ENCODE peak calls at places on chromosomes 6 and 20, in five cellular contexts. G, V, K, Q and W are unnamed samples.
A peak's percentile ranks its signal among the peaks of the same experiment; 100 is the strongest.

GRCh38 chr20:52060794-52061714 is 130.5 kb downstream of the ZFP64 start:
- DNase-seq in K (no peak), G (peak; percentile 81), Q (no peak), V (no peak), W (peak; percentile 28)

GRCh38 chr20:32089637-32090330 is 19.7 kb upstream of the TM9SF4 start:
- DNase-seq in K (no peak), V (no peak), Q (no peak), G (peak; percentile 91), W (no peak)

GRCh38 chr6:626236-626635 is 30.7 kb downstream of the HUS1B start:
- DNase-seq in V (no peak), K (no peak), G (no peak), Q (no peak), W (no peak)

GRCh38 chr6:2755456-2755855 is 4.7 kb upstream of the MYLK4 start:
- DNase-seq in G (no peak), K (no peak), Q (no peak), V (no peak), W (no peak)

GRCh38 chr20:13930246-13930645 is 60.2 kb downstream of the SEL1L2 start:
- DNase-seq in V (no peak), K (no peak), Q (no peak), G (no peak), W (no peak)

GRCh38 chr6:44572346-44572745 is 184.8 kb downstream of the CDC5L start:
- DNase-seq in V (no peak), Q (no peak), K (no peak), G (no peak), W (no peak)

GRCh38 chr6:4860387-4860786 is 84.2 kb downstream of the CDYL start:
- DNase-seq in V (no peak), Q (no peak), G (no peak), K (no peak), W (no peak)

GRCh38 chr6:44593539-44593944 is 206.0 kb downstream of the CDC5L start:
- DNase-seq in V (peak; percentile 82), K (no peak), G (peak; percentile 96), Q (peak; percentile 61), W (no peak)

GRCh38 chr20:62219992-62220665 is at the start of gene HRH3:
- DNase-seq in K (no peak), V (peak; percentile 80), Q (no peak), G (peak; percentile 78), W (no peak)

GRCh38 chr6:150528648-150529285 is 70.9 kb upstream of the PLEKHG1 start:
- DNase-seq in V (peak; percentile 57), K (peak; percentile 21), Q (no peak), G (peak; percentile 85), W (no peak)

GRCh38 chr20:63508072-63508768 is 9.3 kb upstream of the EEF1A2 start:
- DNase-seq in K (no peak), G (no peak), V (no peak), Q (no peak), W (no peak)

GRCh38 chr20:19015890-19016465 is 196.5 kb upstream of the SLC24A3 start:
- DNase-seq in V (peak; percentile 30), K (no peak), Q (no peak), G (no peak), W (no peak)

GRCh38 chr6:157150076-157150475 is 173.2 kb downstream of the TMEM242 start:
- DNase-seq in K (no peak), Q (no peak), G (no peak), V (no peak), W (no peak)

GRCh38 chr20:454951-455350 is 7.4 kb downstream of the TBC1D20 start:
- DNase-seq in K (no peak), V (no peak), G (no peak), Q (no peak), W (no peak)

GRCh38 chr6:145540741-145541140 is 194.6 kb downstream of the EPM2A start:
- DNase-seq in Q (no peak), V (no peak), K (no peak), G (no peak), W (no peak)

GRCh38 chr6:136923116-136923953 is 1.2 kb downstream of the SLC35D3 start:
- DNase-seq in G (peak; percentile 76), V (peak; percentile 62), Q (no peak), K (no peak), W (no peak)

GRCh38 chr20:50092436-50092835 is 20.5 kb downstream of the UBE2V1 start:
- DNase-seq in V (no peak), K (no peak), G (no peak), Q (no peak), W (no peak)

GRCh38 chr6:22821664-22822320 is 252.4 kb downstream of the HDGFL1 start:
- DNase-seq in Q (no peak), K (no peak), G (no peak), V (no peak), W (no peak)

GRCh38 chr6:37814374-37814773 is 5.2 kb upstream of the ZFAND3 start:
- DNase-seq in Q (no peak), V (no peak), G (no peak), K (no peak), W (no peak)

GRCh38 chr6:21109421-21110178 is 484.0 kb upstream of the SOX4 start:
- DNase-seq in K (no peak), V (no peak), G (no peak), Q (no peak), W (peak; percentile 45)

GRCh38 chr6:43627008-43627825 is 1.8 kb downstream of the GTPBP2 start:
- DNase-seq in G (no peak), V (no peak), K (peak; percentile 62), Q (no peak), W (peak; percentile 90)

GRCh38 chr20:32507998-32508774 is 76.9 kb downstream of the NOL4L start:
- DNase-seq in G (no peak), Q (no peak), K (no peak), V (no peak), W (no peak)

GRCh38 chr6:17506962-17507361 is 93.1 kb upstream of the FAM8A1 start:
- DNase-seq in Q (no peak), V (no peak), K (no peak), G (no peak), W (no peak)

GRCh38 chr6:14767176-14767575 is 478.7 kb upstream of the JARID2 start:
- DNase-seq in K (no peak), Q (peak; percentile 78), G (no peak), V (no peak), W (no peak)

GRCh38 chr20:61502433-61502832 is 250.4 kb downstream of the CDH4 start:
- DNase-seq in K (no peak), G (no peak), Q (no peak), V (no peak), W (no peak)

GRCh38 chr6:6788394-6789020 is 200.0 kb downstream of the LY86 start:
- DNase-seq in G (peak; percentile 66), Q (no peak), K (no peak), V (peak; percentile 58), W (no peak)

GRCh38 chr6:89436226-89436625 is 3.3 kb downstream of the ANKRD6 start:
- DNase-seq in Q (peak; percentile 48), V (no peak), G (no peak), K (no peak), W (no peak)

GRCh38 chr6:16822975-16823374 is 61.7 kb upstream of the ATXN1 start:
- DNase-seq in G (peak; percentile 16), V (no peak), K (no peak), Q (no peak), W (no peak)

GRCh38 chr6:136208783-136209182 is 41.3 kb downstream of the MTFR2 start:
- DNase-seq in Q (no peak), K (no peak), V (no peak), G (peak; percentile 60), W (no peak)

GRCh38 chr20:3560578-3560977 is 89.8 kb downstream of the ATRN start:
- DNase-seq in Q (no peak), G (no peak), V (no peak), K (no peak), W (no peak)

GRCh38 chr6:8215631-8216030 is 113.3 kb upstream of the EEF1E1 start:
- DNase-seq in V (no peak), G (no peak), K (no peak), Q (no peak), W (no peak)

GRCh38 chr6:138499303-138499991 is at the start of gene NHSL1:
- DNase-seq in K (no peak), Q (no peak), V (no peak), G (peak; percentile 60), W (no peak)

DNA sequence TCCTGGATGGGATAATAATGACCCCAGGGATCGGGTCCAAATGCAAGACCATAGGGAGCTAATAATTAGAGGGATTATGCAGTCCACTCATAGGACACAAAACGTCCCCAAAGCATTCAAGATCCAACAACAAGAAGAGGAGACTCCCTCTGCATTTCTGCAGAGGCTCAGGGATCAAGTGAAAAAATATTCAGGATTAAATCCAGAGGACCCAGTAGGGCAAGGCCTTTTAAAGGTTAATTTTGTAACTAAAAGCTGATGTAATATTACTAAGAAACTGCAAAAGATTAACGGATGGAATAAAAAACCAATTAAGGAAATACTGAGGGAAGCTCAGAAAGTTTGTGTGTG is 22.2 kb downstream of the HLA-A start:
- DNase-seq in G (no peak), Q (no peak), V (no peak), K (no peak), W (no peak)
- H3K4me3 ChIP-seq in G (peak overlapping the region; percentile 50), Q (peak overlapping the region; percentile 73), V (no peak overlapping the region), K (no peak overlapping the region), W (peak overlapping the region; percentile 50)

GRCh38 chr6:164929155-164929977 is 380.0 kb downstream of the C6orf118 start:
- DNase-seq in G (no peak), Q (no peak), K (no peak), V (no peak), W (no peak)
- TF ChIP-seq POLR2AphosphoS5 in G (no peak), Q (no peak), K (no peak), V (no peak), W (no peak)

GRCh38 chr6:71419954-71420692 is 131.5 kb downstream of the OGFRL1 start:
- DNase-seq in G (peak; percentile 66), V (no peak), Q (no peak), K (peak; percentile 35), W (no peak)

GRCh38 chr6:71421611-71422010 is 133.0 kb downstream of the OGFRL1 start:
- DNase-seq in G (no peak), K (no peak), Q (no peak), V (no peak), W (no peak)

GRCh38 chr6:71419217-71419953 is 130.8 kb downstream of the OGFRL1 start:
- DNase-seq in V (peak; percentile 53), G (peak; percentile 13), K (no peak), Q (no peak), W (no peak)

GRCh38 chr6:71420693-71421328 is 132.2 kb downstream of the OGFRL1 start:
- DNase-seq in K (peak; percentile 97), G (peak; percentile 98), V (peak; percentile 91), Q (no peak), W (peak; percentile 89)
- H3K4me3 ChIP-seq in K (peak overlapping the region; percentile 84), G (peak overlapping the region; percentile 79), V (peak overlapping the region; percentile 68), Q (peak overlapping the region; percentile 82), W (peak overlapping the region; percentile 87)

GRCh38 chr6:158813032-158813431 is 6.1 kb downstream of the EZR start:
- DNase-seq in Q (no peak), K (no peak), G (no peak), V (no peak), W (no peak)
- TF ChIP-seq POLR2AphosphoS5 in Q (no peak), K (no peak), G (no peak), V (peak; percentile 31), W (no peak)

GRCh38 chr6:132131351-132131750 is 180.2 kb upstream of the CCN2 start:
- DNase-seq in Q (no peak), V (no peak), G (no peak), K (no peak), W (no peak)
- H3K4me3 ChIP-seq in Q (no peak overlapping the region), V (no peak overlapping the region), G (no peak overlapping the region), K (no peak overlapping the region), W (no peak overlapping the region)

GRCh38 chr6:36683656-36684446 is 5.3 kb downstream of the CDKN1A start:
- DNase-seq in G (no peak), V (no peak), K (no peak), Q (no peak), W (no peak)
- TF ChIP-seq POLR2AphosphoS5 in G (no peak), V (no peak), K (no peak), Q (no peak), W (no peak)